ENCODE peak calls at places on chromosomes 13 and 19, in seven cellular contexts. L is A549; E is stimulated activated CD8-positive, alpha-beta memory T cell treated with anti-CD3 and anti-CD28 coated beads, Interleukin-12 subunit alpha, Interleukin-12 subunit beta, amount 100 ng/mL, for 4 hours; I is dorsolateral prefrontal cortex; V is mucosa of descending colon; A is kidney epithelial cell; O is iris pigment epithelial cell. B is an unnamed sample.

GRCh38 chr19:33724021-33724722 is 72.5 kb upstream of the KCTD15 start:
- DNase-seq in L (no peak), E (no peak), I (no peak), V (no peak), A (no peak), O (no peak), B (no peak)

GRCh38 chr19:48867119-48867921 is 1.1 kb downstream of the PLEKHA4 start:
- DNase-seq in L (no peak), E (no peak), I (no peak), V (no peak), A (no peak), O (no peak), B (peak)

GRCh38 chr19:9936151-9937000 is at the start of gene OLFM2:
- DNase-seq in L (no peak), E (peak), I (no peak), V (no peak), A (no peak), O (no peak), B (no peak)

GRCh38 chr19:11020423-11020822 is 59.6 kb downstream of the SMARCA4 start:
- DNase-seq in L (no peak), E (no peak), I (no peak), V (no peak), A (no peak), O (no peak), B (no peak)

GRCh38 chr13:81058211-81058915 is 717.4 kb upstream of the SPRY2 start:
- DNase-seq in L (no peak), E (no peak), I (no peak), V (no peak), A (no peak), O (no peak), B (no peak)

GRCh38 chr19:18601875-18602274 is 4.7 kb downstream of the CRLF1 start:
- DNase-seq in L (no peak), E (no peak), I (no peak), V (no peak), A (no peak), O (no peak), B (no peak)

GRCh38 chr13:95156208-95156607 is 145.0 kb downstream of the ABCC4 start:
- DNase-seq in L (no peak), E (no peak), I (no peak), V (no peak), A (no peak), O (peak), B (no peak)

GRCh38 chr13:20219585-20219984 is 12.5 kb downstream of the GJB6 start:
- DNase-seq in L (no peak), E (no peak), I (no peak), V (no peak), A (no peak), O (no peak), B (no peak)

GRCh38 chr19:14487370-14488125 is 8.4 kb downstream of the GIPC1 start:
- DNase-seq in L (no peak), E (no peak), I (no peak), V (no peak), A (no peak), O (peak), B (no peak)

GRCh38 chr13:84844473-84844872 is 954.7 kb downstream of the SLITRK6 start:
- DNase-seq in L (peak), E (no peak), I (no peak), V (no peak), A (peak), O (no peak), B (peak)

GRCh38 chr19:39432677-39433025 is 3.1 kb downstream of the RPS16 start:
- DNase-seq in L (no peak), E (no peak), I (no peak), V (peak), A (no peak), O (no peak), B (no peak)